ENCODE peak calls at places on chromosomes 3 and 15, in ten cellular contexts. H is heart right ventricle, Z is right atrium auricular region, E is SJSA1, I is body of pancreas, V is WERI-Rb-1, Y is GM12878, O is upper lobe of right lung, P is neural progenitor cell, L is kidney. F is an unnamed sample. For H3K9me3, the result is how much of the 10 kb centered on the place peaks cover.

GRCh38 chr15:100111103-100112060 is 230.4 kb downstream of the ADAMTS17 start:
- DNase-seq in I (no peak), E (peak), Y (no peak), O (peak), P (no peak), Z (peak), V (no peak), L (no peak), H (peak), F (no peak)

GRCh38 chr3:62768896-62769295 is 106.3 kb downstream of the CADPS start:
- DNase-seq in Y (no peak), O (no peak), I (no peak), L (no peak), E (no peak), P (no peak), Z (no peak), V (no peak), H (no peak), F (no peak)

GRCh38 chr3:99846472-99846871 is 28.8 kb downstream of the CMSS1 start:
- DNase-seq in Z (no peak), V (no peak), L (no peak), H (peak), E (no peak), Y (no peak), O (no peak), I (no peak), P (no peak), F (no peak)

GRCh38 chr3:149790265-149790664 is 2.1 kb downstream of the ANKUB1 start:
- DNase-seq in Z (no peak), O (no peak), V (no peak), P (no peak), Y (no peak), L (no peak), E (peak), H (no peak), I (no peak), F (no peak)

GRCh38 chr3:40130721-40131120 is 178.8 kb upstream of the EIF1B start:
- DNase-seq in P (no peak), O (no peak), H (no peak), I (no peak), Z (no peak), L (no peak), E (no peak), Y (no peak), V (no peak), F (no peak)

GRCh38 chr3:122458992-122459391 is 43.1 kb upstream of the WDR5B start:
- DNase-seq in Y (no peak), L (no peak), I (no peak), E (peak), O (no peak), V (no peak), P (peak), H (peak), Z (no peak), F (peak)

GRCh38 chr15:87207945-87208580 is 1048.5 kb downstream of the NTRK3 start:
- DNase-seq in P (no peak), V (peak), I (no peak), E (no peak), L (no peak), O (no peak), Y (no peak), Z (no peak), H (no peak), F (no peak)

GRCh38 chr15:81161215-81161673 is 27.2 kb downstream of the CFAP161 start:
- DNase-seq in Z (no peak), V (no peak), O (no peak), I (no peak), Y (no peak), E (no peak), P (no peak), H (no peak), L (no peak), F (no peak)

GRCh38 chr3:129689036-129689435 is 82.6 kb upstream of the PLXND1 start:
- DNase-seq in V (no peak), H (no peak), E (no peak), I (no peak), L (no peak), P (no peak), O (no peak), Y (no peak), Z (no peak), F (no peak)

GRCh38 chr3:97647441-97647840 is 117.1 kb upstream of the ARL6 start:
- DNase-seq in L (no peak), I (no peak), E (no peak), V (no peak), P (no peak), O (no peak), Z (no peak), Y (no peak), H (no peak), F (no peak)

GRCh38 chr3:73556520-73557371 is 68.0 kb downstream of the PDZRN3 start:
- DNase-seq in V (no peak), L (no peak), Z (no peak), O (no peak), I (no peak), E (no peak), H (no peak), P (no peak), Y (no peak), F (no peak)

GRCh38 chr3:188421151-188421821 is 267.3 kb downstream of the LPP start:
- DNase-seq in I (no peak), O (no peak), H (no peak), Y (no peak), V (no peak), L (no peak), Z (no peak), P (no peak), E (peak), F (no peak)

GRCh38 chr15:49115062-49115461 is 40.3 kb downstream of the COPS2 start:
- DNase-seq in O (no peak), E (no peak), H (no peak), P (no peak), Z (no peak), I (no peak), L (no peak), V (no peak), Y (no peak), F (no peak)

GRCh38 chr15:35858707-35859106 is 312.7 kb upstream of the DPH6 start:
- DNase-seq in P (no peak), L (no peak), O (no peak), Y (no peak), Z (no peak), I (no peak), H (no peak), E (no peak), V (no peak), F (no peak)

GRCh38 chr3:123152656-123153055 is 49.1 kb upstream of the SEC22A start:
- DNase-seq in H (no peak), Y (no peak), V (no peak), I (no peak), E (peak), Z (peak), P (peak), O (no peak), L (no peak), F (peak)

GRCh38 chr3:186248850-186249249 is 113.2 kb downstream of the DGKG start:
- DNase-seq in P (no peak), O (no peak), Z (no peak), I (no peak), L (no peak), Y (no peak), E (no peak), H (no peak), V (no peak), F (no peak)

GRCh38 chr3:64924961-64925360 is 237.2 kb upstream of the ADAMTS9 start:
- DNase-seq in P (no peak), O (no peak), H (no peak), I (no peak), L (no peak), V (no peak), Z (no peak), E (no peak), Y (no peak), F (no peak)

GRCh38 chr3:38283810-38284775 is 2.0 kb downstream of the SLC22A14 start:
- DNase-seq in I (no peak), L (no peak), V (no peak), O (no peak), P (no peak), Y (no peak), Z (no peak), E (no peak), H (no peak), F (no peak)

GRCh38 chr3:43266995-43267394 is 19.3 kb upstream of the SNRK start:
- DNase-seq in L (no peak), P (no peak), E (no peak), Z (no peak), H (no peak), V (no peak), Y (no peak), O (no peak), I (no peak), F (no peak)

GRCh38 chr3:133038731-133039398 is 674 bp downstream of the TMEM108 start:
- DNase-seq in E (peak), Y (no peak), Z (no peak), L (peak), P (peak), V (peak), I (peak), O (peak), H (peak), F (no peak)

GRCh38 chr3:177772908-177773557 is 575.8 kb upstream of the TBL1XR1 start:
- DNase-seq in L (no peak), Y (no peak), I (no peak), H (peak), Z (no peak), P (no peak), E (peak), O (no peak), V (no peak), F (no peak)
- H3K9me3 ChIP-seq in L (under half), Y (under half), I (under half), H (under half), Z (under half), P (under half), E (under half), O (under half), V (under half), F (under half)

DNA sequence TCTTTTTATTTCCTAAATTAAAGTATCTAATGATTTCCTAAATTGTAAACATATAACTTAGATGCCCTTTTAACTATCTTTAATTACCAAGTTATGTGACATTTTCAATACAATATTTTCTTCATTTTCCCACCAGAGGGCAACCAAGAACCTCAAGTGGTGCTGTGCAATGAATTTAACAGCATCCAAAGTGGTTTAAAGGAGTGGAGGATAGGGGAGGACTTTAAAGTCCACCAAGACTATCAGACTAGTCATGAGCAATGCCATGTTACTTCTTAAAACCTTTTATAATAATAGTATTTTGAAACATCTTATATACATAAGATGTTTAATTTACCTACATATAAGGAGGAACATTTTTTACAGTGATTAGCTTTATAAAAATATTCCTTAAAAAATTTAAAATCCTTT is 74.4 kb downstream of the DLG1 start:
- DNase-seq in L (no peak), Y (peak), E (peak), P (peak), Z (no peak), H (no peak), I (no peak), V (no peak), O (no peak), F (peak)
- H3K4me3 ChIP-seq in L (no peak), Y (no peak), E (no peak), P (no peak), Z (no peak), H (no peak), I (no peak), V (no peak), O (no peak), F (no peak)

DNA sequence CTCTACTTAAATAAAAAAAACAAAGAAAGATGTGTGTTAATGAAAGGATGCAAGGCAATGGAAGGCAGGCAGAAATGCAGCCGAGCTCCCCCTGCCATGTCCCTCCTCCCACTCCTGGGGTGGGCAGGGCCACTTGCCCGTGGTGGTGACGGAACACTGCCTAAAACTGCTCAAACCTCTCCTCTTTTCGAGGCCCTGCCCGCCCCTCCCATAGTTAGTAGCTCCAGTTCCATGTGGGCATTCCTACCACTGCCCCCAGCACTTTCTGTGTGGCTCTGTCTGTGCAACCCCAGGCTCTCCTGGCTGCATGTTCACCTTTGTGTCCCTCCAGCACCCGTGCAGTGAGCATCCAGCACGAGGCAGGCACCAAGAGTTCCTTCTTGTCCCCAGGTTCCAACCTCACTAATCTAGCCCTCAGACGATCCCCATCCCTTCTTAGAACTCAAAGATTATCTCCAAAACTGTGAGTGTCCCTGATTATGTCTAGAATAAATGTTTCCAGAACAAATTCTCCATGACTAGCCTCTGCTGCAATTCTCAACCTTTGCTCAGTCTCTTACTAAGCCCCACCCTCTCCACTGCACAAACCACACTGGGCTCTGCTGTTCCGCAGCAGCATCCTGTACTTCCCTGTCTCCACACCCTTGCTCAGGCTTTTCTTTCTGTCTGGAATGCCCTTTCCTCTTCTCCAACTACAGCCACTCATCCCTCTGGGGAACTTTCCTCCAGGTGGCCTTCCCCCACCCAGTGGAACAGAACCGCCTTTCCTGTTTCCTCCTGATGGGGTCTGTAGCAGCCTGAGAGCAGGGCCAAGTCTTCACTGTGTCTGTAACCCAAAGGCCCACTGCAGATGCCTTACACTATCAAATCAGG is 32.6 kb upstream of the SPTBN5 start:
- DNase-seq in V (no peak), H (no peak), P (no peak), I (no peak), Y (no peak), Z (no peak), O (no peak), L (no peak), E (no peak), F (no peak)
- H3K27ac ChIP-seq in V (no peak), H (peak), P (no peak), I (peak), Y (peak), Z (peak), O (peak), L (no peak), E (no peak), F (no peak)

GRCh38 chr15:25186906-25187645 is 232.3 kb downstream of the SNRPN start:
- DNase-seq in V (no peak), H (no peak), E (no peak), Y (no peak), O (no peak), P (no peak), Z (no peak), I (no peak), L (peak), F (no peak)

GRCh38 chr15:25188551-25189101 is 233.8 kb downstream of the SNRPN start:
- DNase-seq in H (no peak), P (no peak), E (no peak), Z (no peak), O (no peak), V (no peak), L (peak), I (no peak), Y (no peak), F (no peak)

GRCh38 chr15:25186411-25186810 is 231.6 kb downstream of the SNRPN start:
- DNase-seq in I (no peak), Z (no peak), Y (no peak), O (peak), H (no peak), L (no peak), P (no peak), V (no peak), E (no peak), F (no peak)

GRCh38 chr15:25189551-25189950 is 234.8 kb downstream of the SNRPN start:
- DNase-seq in P (no peak), E (no peak), V (no peak), H (no peak), L (peak), Z (no peak), I (no peak), O (no peak), Y (no peak), F (no peak)

DNA sequence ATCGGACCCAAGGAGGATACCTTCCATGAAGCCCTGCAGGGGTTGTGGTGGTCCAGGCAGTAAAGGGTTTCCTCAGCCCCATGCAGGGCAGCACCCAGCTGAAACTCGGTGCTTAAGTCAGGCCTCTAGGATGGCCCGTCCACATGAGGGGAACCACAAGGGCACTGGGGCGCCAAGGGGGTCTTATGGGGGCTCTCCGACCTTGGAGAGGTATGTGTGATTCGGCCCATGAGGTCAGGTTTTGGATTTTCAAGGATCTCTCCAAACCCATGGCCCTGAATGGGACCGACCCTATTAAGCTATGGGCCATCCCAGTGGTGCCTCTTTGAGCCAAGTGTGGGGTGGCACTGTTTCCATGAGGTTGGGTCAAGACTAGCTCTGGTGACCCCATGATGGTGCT is 233.3 kb downstream of the SNRPN start:
- DNase-seq in O (no peak), Y (no peak), E (no peak), I (no peak), Z (no peak), V (no peak), H (no peak), L (peak), P (no peak), F (no peak)
- H3K9me3 ChIP-seq in O (under half), Y (under half), E (under half), I (under half), Z (under half), V (under half), H (half or more), L (under half), P (under half), F (under half)

GRCh38 chr15:88465633-88466219 is 1.5 kb downstream of the MRPL46 start:
- DNase-seq in E (no peak), L (no peak), Z (no peak), O (no peak), V (no peak), H (no peak), Y (no peak), I (no peak), P (no peak), F (no peak)

GRCh38 chr15:88470625-88471372 is 3.3 kb downstream of the MRPS11 start:
- DNase-seq in O (no peak), Z (no peak), I (no peak), Y (no peak), E (no peak), P (no peak), H (no peak), V (no peak), L (no peak), F (no peak)

GRCh38 chr15:88469321-88469720 is 1.8 kb downstream of the MRPS11 start:
- DNase-seq in H (no peak), I (no peak), L (no peak), P (no peak), E (no peak), O (no peak), V (no peak), Z (no peak), Y (no peak), F (no peak)

GRCh38 chr15:88467073-88467934 is at the start of the genes MRPL46 and MRPS11:
- DNase-seq in E (peak), V (peak), I (peak), O (peak), Z (peak), Y (peak), L (peak), P (peak), H (peak), F (peak)

GRCh38 chr15:88467935-88468528 is 524 bp downstream of the MRPS11 start:
- DNase-seq in Z (no peak), I (no peak), P (peak), H (no peak), L (no peak), E (no peak), Y (no peak), O (no peak), V (no peak), F (peak)
- H3K4me3 ChIP-seq in Z (peak), I (peak), P (peak), H (peak), L (peak), E (peak), Y (peak), O (peak), V (peak), F (peak)